ENCODE peak calls at places on chromosomes 1 and 21, in six cellular contexts. Q, U, C, E, J and I are unnamed samples.

GRCh38 chr1:94096797-94097549 is 24.0 kb downstream of the ABCA4 start:
- DNase-seq in Q (no peak), U (no peak), C (no peak), J (peak; percentile 75), E (no peak), I (no peak)

GRCh38 chr1:46039571-46040052 is 92.8 kb downstream of the PIK3R3 start:
- DNase-seq in U (no peak), C (no peak), J (peak; percentile 52), Q (no peak), E (no peak), I (no peak)

GRCh38 chr1:150178543-150178942 is 28.8 kb downstream of the PLEKHO1 start:
- DNase-seq in C (no peak), U (no peak), Q (no peak), E (no peak), J (no peak), I (no peak)

GRCh38 chr1:26784023-26784871 is 3.5 kb upstream of the PIGV start:
- DNase-seq in J (peak; percentile 67), E (peak; percentile 69), C (no peak), Q (peak; percentile 51), U (no peak), I (peak; percentile 73)

GRCh38 chr1:245448858-245449534 is 294.2 kb downstream of the KIF26B start:
- DNase-seq in J (no peak), U (no peak), E (no peak), Q (no peak), C (no peak), I (no peak)

GRCh38 chr21:42199488-42200463 is 19.2 kb upstream of the ABCG1 start:
- DNase-seq in Q (no peak), C (no peak), J (no peak), U (peak; percentile 47), E (no peak), I (no peak)

GRCh38 chr1:97551113-97551512 is 369.7 kb downstream of the DPYD start:
- DNase-seq in Q (no peak), U (no peak), E (no peak), J (no peak), C (no peak), I (no peak)

GRCh38 chr1:109040627-109041613 is 982 bp downstream of the WDR47 start:
- DNase-seq in J (peak; percentile 60), E (peak; percentile 44), C (peak; percentile 63), Q (peak; percentile 42), U (no peak), I (peak; percentile 75)

GRCh38 chr1:65820983-65821382 is 28.3 kb downstream of the PDE4B start:
- DNase-seq in Q (no peak), U (no peak), C (no peak), E (no peak), J (no peak), I (no peak)

GRCh38 chr1:35454616-35455015 is 102.6 kb downstream of the KIAA0319L start:
- DNase-seq in U (no peak), Q (no peak), J (no peak), E (no peak), C (no peak), I (no peak)

GRCh38 chr1:231241751-231242150 is 739 bp downstream of the GNPAT start:
- DNase-seq in U (no peak), C (peak; percentile 58), E (peak; percentile 29), J (no peak), Q (no peak), I (peak; percentile 60)

GRCh38 chr1:152996633-152997385 is 4.7 kb upstream of the SPRR3 start:
- DNase-seq in Q (no peak), J (no peak), U (no peak), E (no peak), C (no peak), I (peak; percentile 19)

GRCh38 chr1:204296431-204296988 is 63.2 kb downstream of the PLEKHA6 start:
- DNase-seq in Q (no peak), U (no peak), J (no peak), C (no peak), E (no peak), I (no peak)

GRCh38 chr21:32705901-32706300 is 21.9 kb downstream of the SYNJ1 start:
- DNase-seq in E (no peak), Q (no peak), J (no peak), C (no peak), U (no peak), I (no peak)

GRCh38 chr1:87120779-87121178 is 206.3 kb downstream of the HS2ST1 start:
- DNase-seq in U (no peak), Q (no peak), J (no peak), C (no peak), E (no peak), I (no peak)

GRCh38 chr1:243286409-243287127 is 30.7 kb downstream of the SDCCAG8 start:
- DNase-seq in C (no peak), E (no peak), Q (no peak), J (no peak), U (no peak), I (no peak)

GRCh38 chr1:109089242-109090015 is 1.1 kb upstream of the TMEM167B start:
- DNase-seq in C (peak; percentile 55), Q (peak; percentile 64), J (peak; percentile 80), U (no peak), E (peak; percentile 70), I (peak; percentile 86)

GRCh38 chr1:211639500-211640361 is 35.7 kb downstream of the NEK2 start:
- DNase-seq in J (no peak), E (no peak), Q (no peak), C (no peak), U (no peak), I (no peak)

GRCh38 chr1:19949016-19949415 is 25.6 kb upstream of the PLA2G2E start:
- DNase-seq in J (no peak), Q (no peak), C (no peak), E (no peak), U (no peak), I (no peak)

GRCh38 chr1:77516106-77516505 is 166.4 kb downstream of the ZZZ3 start:
- DNase-seq in U (no peak), J (no peak), E (no peak), C (no peak), Q (no peak), I (no peak)

GRCh38 chr1:110155878-110156522 is 5.7 kb downstream of the SLC6A17 start:
- DNase-seq in J (peak; percentile 65), C (no peak), Q (peak; percentile 73), U (peak; percentile 41), E (peak; percentile 50), I (peak; percentile 88)

GRCh38 chr1:183234660-183235476 is 48.8 kb downstream of the LAMC2 start:
- DNase-seq in Q (peak; percentile 34), J (peak; percentile 79), C (peak; percentile 27), U (no peak), E (no peak), I (peak; percentile 62)

GRCh38 chr1:204089044-204089751 is 16.3 kb downstream of the SOX13 start:
- DNase-seq in J (peak; percentile 90), Q (no peak), U (no peak), E (no peak), C (no peak), I (peak; percentile 58)

GRCh38 chr1:45928486-45929205 is 125.2 kb downstream of the MAST2 start:
- DNase-seq in U (no peak), E (no peak), J (no peak), C (no peak), Q (no peak), I (no peak)

GRCh38 chr21:35204850-35205564 is 155.9 kb upstream of the RUNX1 start:
- DNase-seq in Q (peak; percentile 67), J (peak; percentile 70), U (no peak), E (peak; percentile 62), C (no peak), I (peak; percentile 15)
- H3K4me3 ChIP-seq in Q (peak overlapping the region; percentile 21), J (peak overlapping the region; percentile 29), U (peak overlapping the region; percentile 26), E (no peak overlapping the region), C (no peak overlapping the region), I (no peak overlapping the region)

DNA sequence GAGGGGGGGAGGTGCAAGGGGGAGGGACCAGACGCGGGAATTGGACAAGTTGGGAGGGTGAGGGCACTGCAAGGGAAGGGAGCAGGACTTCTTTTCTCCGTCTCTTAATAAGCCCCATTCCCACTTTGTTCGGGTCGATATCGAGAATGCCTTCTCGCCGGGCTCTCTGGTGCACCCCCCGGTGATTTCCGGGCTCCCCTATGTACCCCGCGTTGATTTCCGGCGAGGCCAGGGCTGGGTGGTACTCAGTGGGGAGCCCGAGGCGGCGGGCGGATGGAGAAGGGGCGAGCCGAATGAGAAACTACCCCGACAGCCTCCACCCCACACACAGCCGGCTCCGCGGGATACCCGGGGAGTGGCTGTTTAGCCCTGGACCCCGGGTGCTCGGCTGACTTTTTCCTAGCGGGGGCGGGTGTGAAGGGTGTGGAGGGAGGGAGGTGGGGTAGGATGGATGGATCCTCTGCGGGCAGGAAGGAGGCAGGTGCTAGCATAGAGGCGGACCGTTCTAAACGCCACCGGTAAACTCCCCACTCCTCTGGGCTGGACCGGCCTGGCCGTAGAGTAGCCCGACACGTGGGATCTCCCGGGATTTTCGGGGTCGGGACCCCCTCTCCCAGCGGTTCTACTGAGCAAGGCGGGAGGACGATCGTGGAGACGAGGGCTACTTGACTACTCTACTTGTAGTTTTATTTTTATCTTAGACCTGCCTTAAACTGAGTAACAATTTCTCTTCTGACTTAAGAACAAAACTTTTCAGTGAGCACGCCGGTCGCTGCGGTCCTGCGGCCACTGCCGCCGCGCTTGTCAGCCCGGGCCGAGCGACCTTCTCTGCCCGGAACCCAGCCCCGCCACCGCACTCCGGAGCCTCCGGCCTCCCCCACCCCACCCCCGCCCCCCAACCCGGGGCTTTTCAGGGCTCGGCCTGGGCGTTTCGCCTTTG is 1.0 kb downstream of the RNF220 start:
- DNase-seq in U (no peak), J (no peak), Q (no peak), C (peak; percentile 56), E (peak; percentile 33), I (peak; percentile 80)
- H3K27me3 ChIP-seq in U (peaks cover 43% of the 10 kb centered on the region), J (peaks cover 8% of the 10 kb centered on the region), Q (peaks cover 80% of the 10 kb centered on the region), C (peaks cover 90% of the 10 kb centered on the region), E (peaks cover 26% of the 10 kb centered on the region), I (peaks cover 55% of the 10 kb centered on the region)

DNA sequence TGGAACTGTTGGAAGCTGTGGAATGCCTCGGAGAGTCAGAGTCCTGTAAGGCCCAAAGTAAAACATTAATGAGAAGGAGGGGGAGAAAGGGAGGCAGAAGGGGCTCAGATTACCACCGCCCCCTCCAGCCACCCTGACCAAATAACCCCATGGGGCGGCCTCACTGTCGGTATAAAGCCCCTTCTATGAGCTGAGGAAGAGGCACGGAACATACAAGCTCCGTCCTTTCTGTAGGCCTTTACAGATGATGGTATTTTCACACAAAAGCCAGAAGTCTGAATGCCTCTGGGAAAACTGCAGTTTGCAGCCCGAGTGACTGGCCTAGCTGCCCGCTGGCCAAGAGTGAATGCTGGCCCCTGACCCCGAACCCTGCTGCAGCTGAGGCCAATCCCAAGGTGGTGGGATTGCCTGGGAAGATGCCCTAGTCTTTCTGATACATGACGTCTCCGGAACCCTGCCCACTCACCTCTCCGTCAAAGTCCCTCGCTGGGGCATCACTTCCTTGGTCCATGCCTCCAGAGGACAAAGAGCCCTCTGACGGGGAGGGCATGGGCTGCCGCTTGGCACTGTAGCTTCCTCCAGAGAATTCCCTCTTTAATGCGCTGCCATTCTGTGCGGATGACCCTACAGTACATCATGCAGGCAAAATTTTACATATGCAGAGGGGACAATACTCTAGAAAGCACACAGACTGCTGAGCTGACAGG is 54.4 kb downstream of the COQ8A start:
- DNase-seq in C (no peak), U (no peak), Q (no peak), J (peak; percentile 35), E (no peak), I (peak; percentile 49)
- H3K4me3 ChIP-seq in C (no peak overlapping the region), U (no peak overlapping the region), Q (no peak overlapping the region), J (no peak overlapping the region), E (no peak overlapping the region), I (no peak overlapping the region)

DNA sequence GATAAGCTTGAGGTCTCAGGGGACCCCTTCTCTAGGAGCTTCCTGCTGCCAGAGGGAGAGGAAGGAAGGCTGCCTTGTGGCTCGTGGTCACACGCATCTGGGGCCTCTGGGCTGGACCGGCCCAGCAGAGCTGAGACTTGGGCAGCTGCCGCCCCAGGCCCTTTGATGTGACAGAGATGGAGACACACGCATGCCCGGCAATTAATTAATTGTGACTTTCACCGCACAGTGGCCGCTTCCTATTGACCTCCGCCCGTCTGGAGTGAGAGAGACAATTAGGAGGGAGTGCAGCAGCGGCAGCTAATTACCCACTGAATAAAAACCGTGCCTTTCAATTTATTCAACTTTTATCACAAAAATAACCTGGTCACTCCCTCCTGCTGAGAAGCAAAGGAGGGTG is 16.6 kb upstream of the C1QA start:
- DNase-seq in U (no peak), C (peak; percentile 75), E (no peak), Q (no peak), J (peak; percentile 30), I (no peak)
- H3K27me3 ChIP-seq in U (no peaks in the 10 kb centered on the region), C (peaks cover 19% of the 10 kb centered on the region), E (no peaks in the 10 kb centered on the region), Q (peaks cover 66% of the 10 kb centered on the region), J (peaks cover 3% of the 10 kb centered on the region), I (no peaks in the 10 kb centered on the region)